ENCODE peak calls at places on chromosome 15, in six cellular contexts. One of them, this sample, is unnamed.

GRCh38 chr15:91908401-91908800 is 54.9 kb downstream of the SLCO3A1 start:
- DNase-seq in suprapubic skin: no peak
- DNase-seq in H54: peak
- DNase-seq in body of pancreas: no peak
- DNase-seq in adrenal gland: no peak
- DNase-seq in stomach: no peak
- DNase-seq in this sample: no peak

GRCh38 chr15:78810377-78811123 is 714 bp downstream of the ADAMTS7 start:
- DNase-seq in adrenal gland: peak
- DNase-seq in H54: no peak
- DNase-seq in body of pancreas: peak
- DNase-seq in stomach: peak
- DNase-seq in suprapubic skin: peak
- DNase-seq in this sample: peak

GRCh38 chr15:47746516-47746915 is 29.2 kb downstream of the SEMA6D start:
- DNase-seq in stomach: no peak
- DNase-seq in adrenal gland: no peak
- DNase-seq in H54: no peak
- DNase-seq in suprapubic skin: no peak
- DNase-seq in body of pancreas: no peak
- DNase-seq in this sample: no peak

GRCh38 chr15:26050979-26051378 is 187.9 kb upstream of the ATP10A start:
- DNase-seq in H54: no peak
- DNase-seq in adrenal gland: no peak
- DNase-seq in suprapubic skin: no peak
- DNase-seq in body of pancreas: no peak
- DNase-seq in stomach: no peak
- DNase-seq in this sample: no peak

GRCh38 chr15:47885921-47886320 is 168.6 kb downstream of the SEMA6D start:
- DNase-seq in stomach: no peak
- DNase-seq in H54: no peak
- DNase-seq in suprapubic skin: no peak
- DNase-seq in body of pancreas: no peak
- DNase-seq in adrenal gland: no peak
- DNase-seq in this sample: no peak

GRCh38 chr15:88490036-88490435 is 22.5 kb downstream of the MRPS11 start:
- DNase-seq in body of pancreas: no peak
- DNase-seq in adrenal gland: no peak
- DNase-seq in H54: no peak
- DNase-seq in stomach: no peak
- DNase-seq in suprapubic skin: no peak
- DNase-seq in this sample: no peak

GRCh38 chr15:67531379-67532059 is 10.6 kb downstream of the C15orf61 start:
- DNase-seq in adrenal gland: no peak
- DNase-seq in stomach: no peak
- DNase-seq in suprapubic skin: no peak
- DNase-seq in body of pancreas: no peak
- DNase-seq in H54: no peak
- DNase-seq in this sample: no peak

GRCh38 chr15:31887246-31887645 is 143.1 kb upstream of the CHRNA7 start:
- DNase-seq in stomach: no peak
- DNase-seq in adrenal gland: no peak
- DNase-seq in suprapubic skin: no peak
- DNase-seq in H54: no peak
- DNase-seq in body of pancreas: no peak
- DNase-seq in this sample: no peak

GRCh38 chr15:36880226-36880912 is 220.0 kb downstream of the MEIS2 start:
- DNase-seq in adrenal gland: no peak
- DNase-seq in body of pancreas: peak
- DNase-seq in stomach: no peak
- DNase-seq in suprapubic skin: no peak
- DNase-seq in H54: no peak
- DNase-seq in this sample: no peak

GRCh38 chr15:47607750-47608149 is 109.6 kb upstream of the SEMA6D start:
- DNase-seq in stomach: no peak
- DNase-seq in body of pancreas: peak
- DNase-seq in adrenal gland: peak
- DNase-seq in H54: no peak
- DNase-seq in suprapubic skin: no peak
- DNase-seq in this sample: no peak

GRCh38 chr15:75179773-75180140 is 21.9 kb upstream of the C15orf39 start:
- DNase-seq in body of pancreas: no peak
- DNase-seq in H54: no peak
- DNase-seq in stomach: no peak
- DNase-seq in suprapubic skin: no peak
- DNase-seq in adrenal gland: no peak
- DNase-seq in this sample: no peak

GRCh38 chr15:51620647-51621046 is 1.9 kb downstream of the DMXL2 start:
- DNase-seq in adrenal gland: no peak
- DNase-seq in stomach: no peak
- DNase-seq in suprapubic skin: no peak
- DNase-seq in H54: no peak
- DNase-seq in body of pancreas: no peak
- DNase-seq in this sample: no peak

GRCh38 chr15:75809986-75810750 is 33.1 kb upstream of the UBE2Q2 start:
- DNase-seq in stomach: peak
- DNase-seq in H54: no peak
- DNase-seq in body of pancreas: peak
- DNase-seq in adrenal gland: peak
- DNase-seq in suprapubic skin: no peak
- DNase-seq in this sample: no peak

GRCh38 chr15:44734839-44735481 is 1.4 kb upstream of the TRIM69 start:
- DNase-seq in stomach: no peak
- DNase-seq in H54: no peak
- DNase-seq in adrenal gland: no peak
- DNase-seq in suprapubic skin: no peak
- DNase-seq in body of pancreas: no peak
- DNase-seq in this sample: no peak

GRCh38 chr15:41494922-41495735 is 1.5 kb downstream of the ITPKA start:
- DNase-seq in adrenal gland: no peak
- DNase-seq in suprapubic skin: no peak
- DNase-seq in H54: no peak
- DNase-seq in stomach: peak
- DNase-seq in body of pancreas: peak
- DNase-seq in this sample: no peak

GRCh38 chr15:80852676-80853075 is 73.5 kb downstream of the CEMIP start:
- DNase-seq in stomach: no peak
- DNase-seq in H54: no peak
- DNase-seq in adrenal gland: no peak
- DNase-seq in suprapubic skin: no peak
- DNase-seq in body of pancreas: no peak
- DNase-seq in this sample: no peak

GRCh38 chr15:32981536-32981935 is 213.0 kb downstream of the FMN1 start:
- DNase-seq in suprapubic skin: no peak
- DNase-seq in stomach: no peak
- DNase-seq in H54: no peak
- DNase-seq in body of pancreas: no peak
- DNase-seq in adrenal gland: no peak
- DNase-seq in this sample: no peak

GRCh38 chr15:65945616-65946015 is 76.3 kb downstream of the RAB11A start:
- DNase-seq in H54: no peak
- DNase-seq in stomach: no peak
- DNase-seq in adrenal gland: no peak
- DNase-seq in suprapubic skin: no peak
- DNase-seq in body of pancreas: no peak
- DNase-seq in this sample: no peak

GRCh38 chr15:90201150-90201943 is at the start of gene SEMA4B:
- DNase-seq in body of pancreas: peak
- DNase-seq in adrenal gland: peak
- DNase-seq in stomach: peak
- DNase-seq in H54: peak
- DNase-seq in suprapubic skin: no peak
- DNase-seq in this sample: peak
- TF ChIP-seq POLR2A in body of pancreas: peak
- TF ChIP-seq POLR2A in adrenal gland: no peak
- TF ChIP-seq POLR2A in stomach: no peak
- TF ChIP-seq POLR2A in H54: peak
- TF ChIP-seq POLR2A in suprapubic skin: no peak
- TF ChIP-seq POLR2A in this sample: peak

DNA sequence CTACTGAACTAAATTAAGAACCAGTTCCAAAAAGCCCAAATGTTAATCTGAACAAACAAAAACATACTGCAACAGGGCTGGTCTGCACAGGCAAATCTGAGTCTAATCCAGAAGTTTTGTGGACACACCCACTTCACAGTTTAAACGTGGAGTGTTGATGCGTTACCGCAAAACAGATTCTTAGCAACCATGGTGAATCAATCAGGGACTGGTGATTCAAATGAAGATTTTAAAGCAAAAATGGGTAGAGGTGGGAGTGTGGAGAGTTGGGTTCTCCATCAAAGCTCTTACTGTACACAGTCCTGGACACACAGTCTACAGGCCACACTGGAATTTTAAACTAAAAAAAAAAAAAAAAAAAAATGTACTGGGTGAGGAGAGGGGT is 5.2 kb downstream of the ANXA2 start:
- DNase-seq in adrenal gland: no peak
- DNase-seq in H54: no peak
- DNase-seq in stomach: no peak
- DNase-seq in suprapubic skin: no peak
- DNase-seq in body of pancreas: peak
- DNase-seq in this sample: no peak
- TF ChIP-seq POLR2A in adrenal gland: no peak
- TF ChIP-seq POLR2A in H54: no peak
- TF ChIP-seq POLR2A in stomach: no peak
- TF ChIP-seq POLR2A in suprapubic skin: no peak
- TF ChIP-seq POLR2A in body of pancreas: no peak
- TF ChIP-seq POLR2A in this sample: no peak

GRCh38 chr15:55289573-55290360 is at the start of gene RAB27A:
- DNase-seq in suprapubic skin: peak
- DNase-seq in adrenal gland: peak
- DNase-seq in stomach: peak
- DNase-seq in H54: peak
- DNase-seq in body of pancreas: peak
- DNase-seq in this sample: peak
- TF ChIP-seq POLR2A in suprapubic skin: no peak
- TF ChIP-seq POLR2A in adrenal gland: peak
- TF ChIP-seq POLR2A in stomach: no peak
- TF ChIP-seq POLR2A in H54: peak
- TF ChIP-seq POLR2A in body of pancreas: peak
- TF ChIP-seq POLR2A in this sample: no peak

GRCh38 chr15:99711685-99712084 is 21.6 kb downstream of the LYSMD4 start:
- DNase-seq in suprapubic skin: no peak
- DNase-seq in body of pancreas: no peak
- DNase-seq in stomach: no peak
- DNase-seq in adrenal gland: no peak
- DNase-seq in H54: no peak
- DNase-seq in this sample: no peak

GRCh38 chr15:99707481-99708270 is 25.6 kb downstream of the LYSMD4 start:
- DNase-seq in suprapubic skin: no peak
- DNase-seq in H54: no peak
- DNase-seq in stomach: no peak
- DNase-seq in body of pancreas: no peak
- DNase-seq in adrenal gland: no peak
- DNase-seq in this sample: no peak

GRCh38 chr15:99706557-99707303 is 26.5 kb downstream of the LYSMD4 start:
- DNase-seq in suprapubic skin: no peak
- DNase-seq in H54: no peak
- DNase-seq in body of pancreas: no peak
- DNase-seq in stomach: no peak
- DNase-seq in adrenal gland: no peak
- DNase-seq in this sample: no peak

GRCh38 chr15:99709243-99709986 is 23.8 kb downstream of the LYSMD4 start:
- DNase-seq in suprapubic skin: no peak
- DNase-seq in adrenal gland: no peak
- DNase-seq in body of pancreas: no peak
- DNase-seq in H54: no peak
- DNase-seq in stomach: no peak
- DNase-seq in this sample: no peak

DNA sequence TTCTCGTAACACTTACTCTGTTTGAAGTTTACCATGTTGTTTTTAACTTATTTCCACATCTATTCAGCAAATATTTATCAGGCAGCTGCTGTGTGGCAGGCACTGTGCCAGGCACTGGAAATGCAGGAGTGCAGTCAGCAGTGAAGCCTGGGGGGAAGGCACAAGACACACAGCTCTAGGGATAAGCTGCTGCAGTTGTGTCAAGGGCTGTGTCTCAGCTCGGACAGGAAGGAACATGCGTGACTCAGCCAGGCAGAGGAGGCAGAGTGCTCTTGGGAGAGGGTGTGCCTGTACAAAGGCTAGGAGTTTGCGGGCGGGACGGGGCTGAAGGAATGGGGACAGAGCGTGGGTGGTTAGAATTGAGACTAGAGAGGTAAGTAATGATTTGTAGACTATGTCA is 24.7 kb downstream of the LYSMD4 start:
- DNase-seq in stomach: peak
- DNase-seq in body of pancreas: peak
- DNase-seq in H54: peak
- DNase-seq in suprapubic skin: peak
- DNase-seq in adrenal gland: peak
- DNase-seq in this sample: no peak
- TF ChIP-seq POLR2A in stomach: no peak
- TF ChIP-seq POLR2A in body of pancreas: no peak
- TF ChIP-seq POLR2A in H54: no peak
- TF ChIP-seq POLR2A in suprapubic skin: no peak
- TF ChIP-seq POLR2A in adrenal gland: no peak
- TF ChIP-seq POLR2A in this sample: no peak

GRCh38 chr15:34209421-34210282 is at the start of gene KATNBL1:
- DNase-seq in adrenal gland: peak
- DNase-seq in body of pancreas: peak
- DNase-seq in H54: peak
- DNase-seq in stomach: peak
- DNase-seq in suprapubic skin: peak
- DNase-seq in this sample: peak
- TF ChIP-seq POLR2A in adrenal gland: peak
- TF ChIP-seq POLR2A in body of pancreas: peak
- TF ChIP-seq POLR2A in H54: peak
- TF ChIP-seq POLR2A in stomach: no peak
- TF ChIP-seq POLR2A in suprapubic skin: peak
- TF ChIP-seq POLR2A in this sample: peak

GRCh38 chr15:22980189-22981136 is at the start of gene CYFIP1:
- DNase-seq in H54: peak
- DNase-seq in body of pancreas: peak
- DNase-seq in adrenal gland: peak
- DNase-seq in stomach: peak
- DNase-seq in suprapubic skin: peak
- DNase-seq in this sample: peak
- TF ChIP-seq POLR2A in H54: peak
- TF ChIP-seq POLR2A in body of pancreas: peak
- TF ChIP-seq POLR2A in adrenal gland: peak
- TF ChIP-seq POLR2A in stomach: no peak
- TF ChIP-seq POLR2A in suprapubic skin: no peak
- TF ChIP-seq POLR2A in this sample: peak

This sample was measured in Peyer's patch.